ENCODE peak calls at places on chromosomes 4 and X, in seven cellular contexts. One of them, this sample, is unnamed.

GRCh38 chr4:122865421-122865820 is 38.8 kb downstream of the FGF2 start:
- DNase-seq in right atrium auricular region: no peak
- DNase-seq in left ventricle myocardium inferior: no peak
- DNase-seq in AG09309: no peak
- DNase-seq in ascending aorta: no peak
- DNase-seq in cardiac fibroblast: peak
- DNase-seq in fibroblast of the aortic adventitia: peak
- DNase-seq in this sample: no peak

GRCh38 chr4:145528601-145529000 is 46.9 kb downstream of the SMAD1 start:
- DNase-seq in right atrium auricular region: no peak
- DNase-seq in ascending aorta: no peak
- DNase-seq in AG09309: no peak
- DNase-seq in fibroblast of the aortic adventitia: no peak
- DNase-seq in left ventricle myocardium inferior: no peak
- DNase-seq in cardiac fibroblast: no peak
- DNase-seq in this sample: no peak

GRCh38 chr4:185654311-185654710 is 119.0 kb upstream of the PDLIM3 start:
- DNase-seq in right atrium auricular region: no peak
- DNase-seq in AG09309: no peak
- DNase-seq in left ventricle myocardium inferior: no peak
- DNase-seq in fibroblast of the aortic adventitia: no peak
- DNase-seq in cardiac fibroblast: no peak
- DNase-seq in ascending aorta: no peak
- DNase-seq in this sample: no peak

GRCh38 chrX:53320543-53321215 is 39.3 kb upstream of the IQSEC2 start:
- DNase-seq in left ventricle myocardium inferior: no peak
- DNase-seq in AG09309: no peak
- DNase-seq in fibroblast of the aortic adventitia: no peak
- DNase-seq in cardiac fibroblast: no peak
- DNase-seq in ascending aorta: peak
- DNase-seq in right atrium auricular region: no peak
- DNase-seq in this sample: no peak

GRCh38 chr4:1763550-1764080 is 29.5 kb upstream of the FGFR3 start:
- DNase-seq in right atrium auricular region: no peak
- DNase-seq in cardiac fibroblast: peak
- DNase-seq in ascending aorta: no peak
- DNase-seq in fibroblast of the aortic adventitia: peak
- DNase-seq in left ventricle myocardium inferior: no peak
- DNase-seq in AG09309: no peak
- DNase-seq in this sample: no peak

GRCh38 chrX:74931214-74931613 is 6.0 kb upstream of the NEXMIF start:
- DNase-seq in ascending aorta: no peak
- DNase-seq in AG09309: no peak
- DNase-seq in left ventricle myocardium inferior: no peak
- DNase-seq in fibroblast of the aortic adventitia: no peak
- DNase-seq in cardiac fibroblast: no peak
- DNase-seq in right atrium auricular region: no peak
- DNase-seq in this sample: no peak

GRCh38 chr4:769511-769910 is 56.4 kb downstream of the CPLX1 start:
- DNase-seq in left ventricle myocardium inferior: no peak
- DNase-seq in AG09309: no peak
- DNase-seq in cardiac fibroblast: no peak
- DNase-seq in fibroblast of the aortic adventitia: no peak
- DNase-seq in ascending aorta: no peak
- DNase-seq in right atrium auricular region: no peak
- DNase-seq in this sample: no peak

GRCh38 chr4:139740531-139741041 is 75.0 kb downstream of the MGST2 start:
- DNase-seq in fibroblast of the aortic adventitia: peak
- DNase-seq in AG09309: peak
- DNase-seq in cardiac fibroblast: peak
- DNase-seq in left ventricle myocardium inferior: peak
- DNase-seq in right atrium auricular region: peak
- DNase-seq in ascending aorta: peak
- DNase-seq in this sample: no peak

GRCh38 chr4:172232966-172233365 is 419.8 kb downstream of the GALNTL6 start:
- DNase-seq in cardiac fibroblast: no peak
- DNase-seq in AG09309: no peak
- DNase-seq in fibroblast of the aortic adventitia: no peak
- DNase-seq in right atrium auricular region: no peak
- DNase-seq in ascending aorta: no peak
- DNase-seq in left ventricle myocardium inferior: no peak
- DNase-seq in this sample: no peak

GRCh38 chrX:105173071-105173470 is 47.4 kb downstream of the TEX13A start:
- DNase-seq in right atrium auricular region: no peak
- DNase-seq in AG09309: no peak
- DNase-seq in left ventricle myocardium inferior: no peak
- DNase-seq in cardiac fibroblast: no peak
- DNase-seq in ascending aorta: no peak
- DNase-seq in fibroblast of the aortic adventitia: no peak
- DNase-seq in this sample: no peak

GRCh38 chrX:94854251-94854650 is 1180.2 kb downstream of the FAM133A start:
- DNase-seq in cardiac fibroblast: no peak
- DNase-seq in ascending aorta: no peak
- DNase-seq in right atrium auricular region: no peak
- DNase-seq in left ventricle myocardium inferior: no peak
- DNase-seq in AG09309: no peak
- DNase-seq in fibroblast of the aortic adventitia: no peak
- DNase-seq in this sample: no peak

GRCh38 chrX:55593756-55594257 is 29.4 kb upstream of the FOXR2 start:
- DNase-seq in ascending aorta: no peak
- DNase-seq in left ventricle myocardium inferior: no peak
- DNase-seq in cardiac fibroblast: no peak
- DNase-seq in right atrium auricular region: no peak
- DNase-seq in AG09309: no peak
- DNase-seq in fibroblast of the aortic adventitia: no peak
- DNase-seq in this sample: no peak

GRCh38 chr4:47990145-47990544 is 26.3 kb downstream of the CNGA1 start:
- DNase-seq in fibroblast of the aortic adventitia: no peak
- DNase-seq in AG09309: no peak
- DNase-seq in left ventricle myocardium inferior: no peak
- DNase-seq in right atrium auricular region: no peak
- DNase-seq in ascending aorta: no peak
- DNase-seq in cardiac fibroblast: no peak
- DNase-seq in this sample: no peak

GRCh38 chr4:73822389-73822788 is 14.1 kb upstream of the CXCL6 start:
- DNase-seq in cardiac fibroblast: peak
- DNase-seq in ascending aorta: no peak
- DNase-seq in right atrium auricular region: no peak
- DNase-seq in AG09309: no peak
- DNase-seq in left ventricle myocardium inferior: no peak
- DNase-seq in fibroblast of the aortic adventitia: no peak
- DNase-seq in this sample: no peak

GRCh38 chr4:105140684-105141490 is 5.8 kb upstream of the TET2 start:
- DNase-seq in left ventricle myocardium inferior: no peak
- DNase-seq in cardiac fibroblast: peak
- DNase-seq in fibroblast of the aortic adventitia: peak
- DNase-seq in right atrium auricular region: no peak
- DNase-seq in ascending aorta: no peak
- DNase-seq in AG09309: no peak
- DNase-seq in this sample: no peak

GRCh38 chr4:186728631-186729271 is 5.1 kb upstream of the FAT1 start:
- DNase-seq in cardiac fibroblast: peak
- DNase-seq in right atrium auricular region: no peak
- DNase-seq in ascending aorta: no peak
- DNase-seq in AG09309: peak
- DNase-seq in fibroblast of the aortic adventitia: no peak
- DNase-seq in left ventricle myocardium inferior: no peak
- DNase-seq in this sample: no peak

GRCh38 chr4:121330180-121330665 is 50.6 kb downstream of the QRFPR start:
- DNase-seq in left ventricle myocardium inferior: no peak
- DNase-seq in fibroblast of the aortic adventitia: no peak
- DNase-seq in right atrium auricular region: no peak
- DNase-seq in ascending aorta: no peak
- DNase-seq in AG09309: no peak
- DNase-seq in cardiac fibroblast: no peak
- DNase-seq in this sample: no peak

GRCh38 chr4:148103647-148104355 is 338.4 kb downstream of the NR3C2 start:
- DNase-seq in cardiac fibroblast: no peak
- DNase-seq in AG09309: no peak
- DNase-seq in left ventricle myocardium inferior: no peak
- DNase-seq in fibroblast of the aortic adventitia: peak
- DNase-seq in ascending aorta: no peak
- DNase-seq in right atrium auricular region: no peak
- DNase-seq in this sample: no peak

GRCh38 chrX:41559235-41559634 is 112.1 kb downstream of the NYX start:
- DNase-seq in cardiac fibroblast: no peak
- DNase-seq in right atrium auricular region: no peak
- DNase-seq in AG09309: no peak
- DNase-seq in ascending aorta: no peak
- DNase-seq in left ventricle myocardium inferior: no peak
- DNase-seq in fibroblast of the aortic adventitia: no peak
- DNase-seq in this sample: no peak

GRCh38 chrX:120839506-120839905 is 36.2 kb downstream of the CT47B1 start:
- DNase-seq in ascending aorta: no peak
- DNase-seq in fibroblast of the aortic adventitia: peak
- DNase-seq in right atrium auricular region: no peak
- DNase-seq in AG09309: no peak
- DNase-seq in left ventricle myocardium inferior: no peak
- DNase-seq in cardiac fibroblast: peak
- DNase-seq in this sample: no peak

GRCh38 chr4:22434895-22435294 is 81.0 kb downstream of the ADGRA3 start:
- DNase-seq in cardiac fibroblast: peak
- DNase-seq in fibroblast of the aortic adventitia: peak
- DNase-seq in ascending aorta: no peak
- DNase-seq in left ventricle myocardium inferior: no peak
- DNase-seq in right atrium auricular region: no peak
- DNase-seq in AG09309: peak
- DNase-seq in this sample: no peak
- TF ChIP-seq CTCF in cardiac fibroblast: peak
- TF ChIP-seq CTCF in fibroblast of the aortic adventitia: peak
- TF ChIP-seq CTCF in ascending aorta: no peak
- TF ChIP-seq CTCF in left ventricle myocardium inferior: peak
- TF ChIP-seq CTCF in right atrium auricular region: no peak
- TF ChIP-seq CTCF in AG09309: peak
- TF ChIP-seq CTCF in this sample: no peak

DNA sequence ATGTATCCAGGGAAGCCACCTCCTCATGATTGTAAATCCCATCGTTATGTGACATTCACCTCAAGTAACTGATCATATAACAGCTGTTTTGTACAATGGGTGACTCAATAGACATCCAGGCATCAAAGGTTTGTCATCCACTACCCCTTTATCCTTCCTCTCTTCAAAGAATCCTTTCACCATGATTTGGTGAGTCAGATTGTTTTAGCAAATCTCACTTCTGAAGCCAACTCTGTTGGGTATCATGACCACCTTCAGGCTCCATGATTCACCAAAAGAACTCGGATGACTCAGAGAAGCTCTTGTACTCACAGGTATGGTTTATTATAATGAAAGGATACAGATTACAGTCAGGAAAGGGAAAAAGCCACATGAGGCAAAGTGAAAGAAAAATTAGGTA is 132.1 kb downstream of the PWWP3B start:
- DNase-seq in fibroblast of the aortic adventitia: no peak
- DNase-seq in left ventricle myocardium inferior: no peak
- DNase-seq in cardiac fibroblast: peak
- DNase-seq in ascending aorta: no peak
- DNase-seq in right atrium auricular region: no peak
- DNase-seq in AG09309: no peak
- DNase-seq in this sample: no peak
- H3K4me3 ChIP-seq in fibroblast of the aortic adventitia: no peak
- H3K4me3 ChIP-seq in left ventricle myocardium inferior: no peak
- H3K4me3 ChIP-seq in cardiac fibroblast: no peak
- H3K4me3 ChIP-seq in ascending aorta: no peak
- H3K4me3 ChIP-seq in right atrium auricular region: no peak
- H3K4me3 ChIP-seq in AG09309: no peak
- H3K4me3 ChIP-seq in this sample: no peak

GRCh38 chr4:174133525-174133924 is 149.9 kb downstream of the FBXO8 start:
- DNase-seq in AG09309: no peak
- DNase-seq in cardiac fibroblast: no peak
- DNase-seq in right atrium auricular region: no peak
- DNase-seq in ascending aorta: no peak
- DNase-seq in left ventricle myocardium inferior: no peak
- DNase-seq in fibroblast of the aortic adventitia: no peak
- DNase-seq in this sample: no peak
- TF ChIP-seq CTCF in AG09309: no peak
- TF ChIP-seq CTCF in cardiac fibroblast: no peak
- TF ChIP-seq CTCF in right atrium auricular region: no peak
- TF ChIP-seq CTCF in ascending aorta: no peak
- TF ChIP-seq CTCF in left ventricle myocardium inferior: no peak
- TF ChIP-seq CTCF in fibroblast of the aortic adventitia: no peak
- TF ChIP-seq CTCF in this sample: no peak

GRCh38 chrX:82626978-82627377 is 881.1 kb upstream of the POU3F4 start:
- DNase-seq in right atrium auricular region: no peak
- DNase-seq in cardiac fibroblast: no peak
- DNase-seq in left ventricle myocardium inferior: no peak
- DNase-seq in AG09309: no peak
- DNase-seq in fibroblast of the aortic adventitia: no peak
- DNase-seq in ascending aorta: no peak
- DNase-seq in this sample: no peak
- H3K4me3 ChIP-seq in right atrium auricular region: no peak
- H3K4me3 ChIP-seq in cardiac fibroblast: no peak
- H3K4me3 ChIP-seq in left ventricle myocardium inferior: no peak
- H3K4me3 ChIP-seq in AG09309: no peak
- H3K4me3 ChIP-seq in fibroblast of the aortic adventitia: no peak
- H3K4me3 ChIP-seq in ascending aorta: no peak
- H3K4me3 ChIP-seq in this sample: no peak

DNA sequence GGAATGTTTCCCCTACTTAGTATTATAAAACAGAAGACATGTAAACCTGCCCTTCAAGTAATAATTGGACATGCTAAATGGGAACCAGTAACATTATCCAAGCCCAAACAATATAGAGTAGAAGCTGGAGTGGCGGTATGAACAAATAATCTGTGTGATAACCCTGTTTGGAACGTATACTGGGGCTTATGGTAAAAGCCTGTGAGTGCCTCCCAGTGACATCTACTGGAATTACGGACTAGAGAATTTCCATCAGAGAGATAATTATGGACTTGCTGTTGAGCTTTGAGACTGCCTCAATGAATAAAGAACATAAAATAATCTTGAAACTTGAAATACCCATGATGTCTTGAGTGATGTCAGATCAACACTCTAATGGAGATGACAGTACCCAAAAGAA is 406.3 kb upstream of the GRIA3 start:
- DNase-seq in right atrium auricular region: no peak
- DNase-seq in left ventricle myocardium inferior: no peak
- DNase-seq in cardiac fibroblast: peak
- DNase-seq in fibroblast of the aortic adventitia: peak
- DNase-seq in ascending aorta: no peak
- DNase-seq in AG09309: no peak
- DNase-seq in this sample: no peak
- TF ChIP-seq CTCF in right atrium auricular region: no peak
- TF ChIP-seq CTCF in left ventricle myocardium inferior: no peak
- TF ChIP-seq CTCF in cardiac fibroblast: no peak
- TF ChIP-seq CTCF in fibroblast of the aortic adventitia: no peak
- TF ChIP-seq CTCF in ascending aorta: no peak
- TF ChIP-seq CTCF in AG09309: no peak
- TF ChIP-seq CTCF in this sample: no peak

This sample was measured in GM12864.